ENCODE peak calls at places on chromosomes 3 and 15, in seven cellular contexts. Y is aorta; Q is dorsolateral prefrontal cortex; A is mesendoderm; I is CD8-positive, alpha-beta memory T cell; U is breast epithelium; V is AG09309. L is an unnamed sample.

GRCh38 chr3:76044601-76045600 is 259.6 kb upstream of the ZNF717 start:
- DNase-seq in A (peak; percentile 60), Y (no peak), U (no peak), I (no peak), V (no peak), Q (peak; percentile 29), L (no peak)

GRCh38 chr15:78058401-78058935 is 19.0 kb downstream of the TBC1D2B start:
- DNase-seq in Q (no peak), I (peak; percentile 25), V (no peak), A (no peak), U (no peak), Y (no peak), L (no peak)

GRCh38 chr3:65636326-65636725 is 402.4 kb downstream of the MAGI1 start:
- DNase-seq in Q (no peak), V (no peak), U (no peak), Y (no peak), A (no peak), I (no peak), L (no peak)

GRCh38 chr15:75233504-75234190 is 24.5 kb upstream of the GOLGA6C start:
- DNase-seq in I (no peak), A (no peak), U (peak; percentile 43), Q (no peak), V (no peak), Y (peak; percentile 64), L (no peak)

GRCh38 chr3:24235121-24235520 is 259.5 kb downstream of the THRB start:
- DNase-seq in A (no peak), I (no peak), Q (no peak), V (no peak), U (no peak), Y (no peak), L (no peak)

GRCh38 chr3:160401301-160402095 is 2.0 kb downstream of the SMC4 start:
- DNase-seq in A (peak; percentile 19), Y (no peak), Q (no peak), V (peak; percentile 51), U (no peak), I (no peak), L (no peak)

GRCh38 chr3:194925614-194926013 is 239.9 kb downstream of the FAM43A start:
- DNase-seq in A (no peak), V (no peak), U (no peak), Y (no peak), Q (no peak), I (no peak), L (no peak)

GRCh38 chr15:40291088-40291574 is 8.3 kb upstream of the ANKRD63 start:
- DNase-seq in U (no peak), I (no peak), V (no peak), Y (no peak), Q (no peak), A (peak; percentile 71), L (no peak)

GRCh38 chr15:89333011-89333860 is 1.4 kb downstream of the POLG start:
- DNase-seq in V (no peak), Y (peak; percentile 73), U (no peak), Q (no peak), I (peak; percentile 54), A (no peak), L (no peak)

GRCh38 chr15:89330119-89330518 is 4.5 kb downstream of the POLG start:
- DNase-seq in I (no peak), Y (peak; percentile 51), V (no peak), A (no peak), U (no peak), Q (no peak), L (no peak)

GRCh38 chr15:89332446-89332845 is 2.2 kb downstream of the POLG start:
- DNase-seq in V (no peak), A (peak; percentile 49), U (no peak), Q (no peak), I (no peak), Y (peak; percentile 46), L (no peak)

GRCh38 chr15:89329329-89330084 is 5.1 kb downstream of the POLG start:
- DNase-seq in Q (no peak), U (no peak), A (no peak), V (no peak), I (peak; percentile 63), Y (no peak), L (no peak)

GRCh38 chr15:89330881-89331595 is 3.6 kb downstream of the POLG start:
- DNase-seq in V (no peak), Q (no peak), U (no peak), A (no peak), I (no peak), Y (peak; percentile 21), L (no peak)
- H3K4me3 ChIP-seq in V (no peak overlapping the region), Q (peak overlapping the region; percentile 88), U (no peak overlapping the region), A (no peak overlapping the region), I (no peak overlapping the region), Y (no peak overlapping the region), L (no peak overlapping the region)

GRCh38 chr15:74130849-74131617 is 647 bp downstream of the ISLR2 start:
- DNase-seq in A (no peak), Y (no peak), I (no peak), Q (no peak), U (no peak), V (no peak), L (no peak)

GRCh38 chr15:74132681-74133070 is 2.3 kb downstream of the ISLR2 start:
- DNase-seq in Q (no peak), Y (no peak), I (no peak), A (peak; percentile 51), V (no peak), U (no peak), L (no peak)

GRCh38 chr15:74133071-74133702 is 2.8 kb downstream of the ISLR2 start:
- DNase-seq in U (no peak), A (peak; percentile 41), V (no peak), I (no peak), Q (no peak), Y (no peak), L (no peak)

GRCh38 chr15:74130089-74130848 is at the start of gene ISLR2:
- DNase-seq in Y (peak; percentile 73), I (no peak), Q (no peak), V (no peak), A (no peak), U (no peak), L (no peak)

DNA sequence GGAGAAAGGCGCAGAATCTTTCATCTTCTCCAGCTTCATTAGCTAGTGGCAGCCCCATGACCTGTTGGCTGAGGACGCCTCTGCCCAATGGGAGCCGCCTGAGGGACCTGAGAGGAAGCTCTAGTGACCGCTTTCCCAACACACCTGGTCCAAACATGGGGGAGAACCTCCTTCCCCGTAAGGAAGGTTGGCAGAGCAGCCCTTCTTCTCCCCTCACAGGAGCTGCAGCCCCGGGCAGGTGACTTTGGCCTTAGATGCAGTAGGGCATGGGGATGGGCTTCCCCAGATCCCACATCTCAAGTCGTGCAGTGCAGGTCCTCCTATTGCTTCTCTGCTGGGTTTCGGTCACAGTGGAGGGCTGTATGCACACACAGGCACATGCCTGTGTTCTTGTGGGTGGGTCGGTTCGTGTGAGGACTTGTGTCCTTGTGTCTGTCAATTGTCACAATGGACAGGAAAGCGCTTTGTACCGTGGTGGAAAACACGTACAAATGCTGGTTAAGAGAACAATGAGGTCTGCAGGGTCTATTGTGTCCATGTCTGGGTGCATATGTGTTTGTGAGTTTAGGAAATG is 1.3 kb downstream of the ISLR2 start:
- DNase-seq in U (no peak), V (no peak), Y (no peak), Q (no peak), A (no peak), I (no peak), L (no peak)
- H3K4me3 ChIP-seq in U (no peak overlapping the region), V (no peak overlapping the region), Y (no peak overlapping the region), Q (peak overlapping the region; percentile 60), A (no peak overlapping the region), I (no peak overlapping the region), L (no peak overlapping the region)

GRCh38 chr3:196339493-196340254 is 1.5 kb upstream of the TM4SF19 start:
- DNase-seq in U (no peak), Q (no peak), A (peak; percentile 53), Y (no peak), I (no peak), V (no peak), L (no peak)
- H3K4me3 ChIP-seq in U (no peak overlapping the region), Q (no peak overlapping the region), A (no peak overlapping the region), Y (no peak overlapping the region), I (no peak overlapping the region), V (no peak overlapping the region), L (no peak overlapping the region)

GRCh38 chr3:39180183-39180545 is 12.2 kb downstream of the XIRP1 start:
- DNase-seq in Y (no peak), I (no peak), A (no peak), Q (no peak), V (no peak), U (no peak), L (no peak)

GRCh38 chr3:39176025-39176714 is 16.2 kb downstream of the XIRP1 start:
- DNase-seq in A (no peak), Q (no peak), V (no peak), I (no peak), Y (no peak), U (no peak), L (no peak)

GRCh38 chr3:39177708-39178332 is 14.6 kb downstream of the XIRP1 start:
- DNase-seq in A (peak; percentile 94), Q (peak; percentile 79), U (peak; percentile 81), V (peak; percentile 83), I (peak; percentile 73), Y (peak; percentile 97), L (peak; percentile 94)

GRCh38 chr3:39180546-39181346 is 11.6 kb downstream of the XIRP1 start:
- DNase-seq in Y (peak; percentile 97), I (peak; percentile 93), U (peak; percentile 92), A (peak; percentile 96), V (no peak), Q (peak; percentile 75), L (peak; percentile 96)

DNA sequence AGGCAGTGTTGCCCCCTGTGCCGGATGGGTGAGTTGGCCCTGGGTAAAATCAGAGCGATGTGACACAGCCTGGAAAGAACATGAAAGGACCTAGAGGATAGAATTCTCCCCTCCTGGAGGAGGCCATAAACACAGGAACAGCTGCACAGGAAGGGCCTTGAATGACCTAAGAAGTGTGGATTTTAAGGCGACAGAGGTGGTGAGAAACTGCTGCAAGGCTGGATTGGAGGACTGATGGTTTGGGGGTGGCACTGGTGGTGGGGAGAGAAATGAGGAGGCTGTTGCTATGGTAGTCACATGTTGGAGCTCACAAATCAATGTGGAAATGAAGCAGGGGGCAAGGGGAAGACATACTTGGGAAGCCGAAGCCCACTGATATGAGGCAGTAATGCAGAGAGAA is 13.8 kb downstream of the XIRP1 start:
- DNase-seq in Y (no peak), A (peak; percentile 74), I (no peak), V (no peak), Q (no peak), U (no peak), L (no peak)
- H3K4me3 ChIP-seq in Y (no peak overlapping the region), A (no peak overlapping the region), I (peak overlapping the region; percentile 50), V (no peak overlapping the region), Q (peak overlapping the region; percentile 61), U (peak overlapping the region; percentile 56), L (peak overlapping the region; percentile 42)

DNA sequence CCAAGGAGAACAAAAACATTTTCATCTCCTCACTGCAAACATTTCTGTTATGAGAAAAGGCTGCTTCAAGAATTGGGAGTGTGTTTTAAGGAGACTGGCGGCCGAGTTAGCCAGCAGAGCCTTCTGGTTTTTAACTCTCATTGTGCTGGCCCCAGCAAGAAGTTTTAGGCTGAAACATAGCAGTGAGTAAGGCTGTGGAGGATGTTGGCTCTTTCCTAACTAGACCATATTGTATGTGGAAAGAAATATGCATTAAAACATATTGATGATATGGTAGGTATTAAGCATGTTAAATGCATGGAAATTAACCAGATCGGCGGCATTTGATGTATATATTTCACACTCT is 90.7 kb downstream of the TIGIT start:
- DNase-seq in V (no peak), A (no peak), Q (no peak), I (no peak), U (no peak), Y (no peak), L (no peak)
- H3K4me3 ChIP-seq in V (peak overlapping the region; percentile 33), A (no peak overlapping the region), Q (peak overlapping the region; percentile 58), I (peak overlapping the region; percentile 39), U (peak overlapping the region; percentile 46), Y (peak overlapping the region; percentile 87), L (peak overlapping the region; percentile 43)

L was measured in lower lobe of right lung.